ENCODE peak calls at places on chromosomes 1 and 21, in six cellular contexts. Z, G, I, C, A and U are unnamed samples.

GRCh38 chr1:18738617-18739016 is 108.0 kb downstream of the PAX7 start:
- DNase-seq in C (no peak), I (no peak), A (no peak), Z (no peak), G (no peak), U (no peak)

GRCh38 chr1:201511925-201512539 is 5.1 kb upstream of the CSRP1 start:
- DNase-seq in Z (no peak), C (no peak), A (no peak), I (peak; percentile 66), G (peak; percentile 73), U (no peak)

GRCh38 chr21:44304846-44305245 is 5.0 kb downstream of the PFKL start:
- DNase-seq in Z (peak; percentile 31), A (peak; percentile 8), C (peak; percentile 37), G (peak; percentile 65), I (peak; percentile 73), U (peak; percentile 57)

GRCh38 chr21:35933466-35933865 is 126.9 kb downstream of the SETD4 start:
- DNase-seq in I (no peak), A (peak; percentile 40), G (no peak), C (no peak), Z (no peak), U (peak; percentile 52)

GRCh38 chr1:27555700-27556424 is 48.1 kb downstream of the AHDC1 start:
- DNase-seq in G (no peak), A (no peak), Z (no peak), I (no peak), C (no peak), U (no peak)

GRCh38 chr1:184696403-184696802 is 58.3 kb downstream of the EDEM3 start:
- DNase-seq in A (no peak), G (no peak), C (no peak), Z (no peak), I (no peak), U (no peak)

GRCh38 chr21:21003701-21004100 is 5.5 kb downstream of the NCAM2 start:
- DNase-seq in Z (no peak), C (no peak), G (peak; percentile 30), I (no peak), A (no peak), U (no peak)

GRCh38 chr1:56160916-56161315 is 418.4 kb downstream of the PLPP3 start:
- DNase-seq in C (no peak), G (no peak), I (no peak), Z (no peak), A (no peak), U (no peak)

GRCh38 chr1:183590225-183591191 is at the start of gene NCF2:
- DNase-seq in G (no peak), I (peak; percentile 79), A (no peak), Z (no peak), C (no peak), U (peak; percentile 31)

GRCh38 chr1:228273720-228274451 is 66.0 kb downstream of the OBSCN start:
- DNase-seq in I (no peak), Z (no peak), A (no peak), G (no peak), C (no peak), U (no peak)

GRCh38 chr1:107626075-107626796 is 338.7 kb downstream of the VAV3 start:
- DNase-seq in I (no peak), C (no peak), Z (no peak), A (no peak), G (no peak), U (no peak)

GRCh38 chr21:33443174-33443573 is 36.6 kb downstream of the TMEM50B start:
- DNase-seq in I (no peak), G (no peak), A (no peak), Z (no peak), C (no peak), U (no peak)

GRCh38 chr1:94578856-94579255 is 37.3 kb upstream of the F3 start:
- DNase-seq in I (no peak), A (no peak), Z (no peak), C (no peak), G (no peak), U (no peak)

GRCh38 chr1:23930861-23931471 is 17.8 kb upstream of the CNR2 start:
- DNase-seq in A (peak; percentile 45), G (no peak), Z (no peak), I (peak; percentile 44), C (no peak), U (no peak)

GRCh38 chr1:107926436-107927080 is 38.4 kb downstream of the VAV3 start:
- DNase-seq in A (no peak), I (no peak), Z (no peak), C (no peak), G (no peak), U (no peak)

GRCh38 chr1:8745749-8746390 is 71.6 kb downstream of the RERE start:
- DNase-seq in I (no peak), G (no peak), Z (no peak), A (no peak), C (no peak), U (no peak)

GRCh38 chr1:93661829-93662474 is 19.7 kb downstream of the BCAR3 start:
- DNase-seq in G (no peak), C (no peak), Z (no peak), I (no peak), A (peak; percentile 28), U (no peak)

GRCh38 chr1:6026095-6026809 is 19.4 kb upstream of the KCNAB2 start:
- DNase-seq in G (peak; percentile 78), Z (peak; percentile 88), I (peak; percentile 91), A (no peak), C (peak; percentile 92), U (peak; percentile 89)